ENCODE peak calls at places on chromosomes 11 and 22, in seven cellular contexts. One of them, this sample, is unnamed.

GRCh38 chr22:31399211-31400022 is at the start of gene DRG1:
- DNase-seq in esophagus muscularis mucosa: peak
- DNase-seq in IMR-90: peak
- DNase-seq in BJ: peak
- DNase-seq in RCC 7860: peak
- DNase-seq in activated naive CD4-positive, alpha-beta T cell treated with anti-CD3 and anti-CD28 coated beads, Interleukin-2, amount 10 ng/mL, durations not matched to agents 7 days and 5 days: peak
- DNase-seq in PC-9: peak
- DNase-seq in this sample: peak

GRCh38 chr11:65307298-65308229 is 7.1 kb upstream of the CDC42EP2 start:
- DNase-seq in activated naive CD4-positive, alpha-beta T cell treated with anti-CD3 and anti-CD28 coated beads, Interleukin-2, amount 10 ng/mL, durations not matched to agents 7 days and 5 days: no peak
- DNase-seq in PC-9: no peak
- DNase-seq in BJ: no peak
- DNase-seq in IMR-90: peak
- DNase-seq in RCC 7860: peak
- DNase-seq in esophagus muscularis mucosa: no peak
- DNase-seq in this sample: no peak

GRCh38 chr11:17831228-17831627 is 96.6 kb downstream of the KCNC1 start:
- DNase-seq in esophagus muscularis mucosa: no peak
- DNase-seq in PC-9: no peak
- DNase-seq in IMR-90: no peak
- DNase-seq in RCC 7860: no peak
- DNase-seq in BJ: no peak
- DNase-seq in activated naive CD4-positive, alpha-beta T cell treated with anti-CD3 and anti-CD28 coated beads, Interleukin-2, amount 10 ng/mL, durations not matched to agents 7 days and 5 days: no peak
- DNase-seq in this sample: no peak

GRCh38 chr11:113487622-113488021 is 12.4 kb upstream of the DRD2 start:
- DNase-seq in BJ: no peak
- DNase-seq in activated naive CD4-positive, alpha-beta T cell treated with anti-CD3 and anti-CD28 coated beads, Interleukin-2, amount 10 ng/mL, durations not matched to agents 7 days and 5 days: no peak
- DNase-seq in PC-9: no peak
- DNase-seq in IMR-90: no peak
- DNase-seq in RCC 7860: no peak
- DNase-seq in esophagus muscularis mucosa: no peak
- DNase-seq in this sample: no peak

GRCh38 chr11:111330234-111330893 is 32.0 kb downstream of the POU2AF3 start:
- DNase-seq in IMR-90: no peak
- DNase-seq in PC-9: no peak
- DNase-seq in RCC 7860: no peak
- DNase-seq in activated naive CD4-positive, alpha-beta T cell treated with anti-CD3 and anti-CD28 coated beads, Interleukin-2, amount 10 ng/mL, durations not matched to agents 7 days and 5 days: no peak
- DNase-seq in BJ: no peak
- DNase-seq in esophagus muscularis mucosa: no peak
- DNase-seq in this sample: no peak

GRCh38 chr11:118193910-118194566 is 17.6 kb upstream of the SCN2B start:
- DNase-seq in IMR-90: no peak
- DNase-seq in activated naive CD4-positive, alpha-beta T cell treated with anti-CD3 and anti-CD28 coated beads, Interleukin-2, amount 10 ng/mL, durations not matched to agents 7 days and 5 days: no peak
- DNase-seq in PC-9: peak
- DNase-seq in RCC 7860: no peak
- DNase-seq in BJ: no peak
- DNase-seq in esophagus muscularis mucosa: no peak
- DNase-seq in this sample: no peak

GRCh38 chr11:128089962-128090361 is 497.4 kb downstream of the ETS1 start:
- DNase-seq in RCC 7860: no peak
- DNase-seq in IMR-90: no peak
- DNase-seq in esophagus muscularis mucosa: no peak
- DNase-seq in BJ: no peak
- DNase-seq in PC-9: no peak
- DNase-seq in activated naive CD4-positive, alpha-beta T cell treated with anti-CD3 and anti-CD28 coated beads, Interleukin-2, amount 10 ng/mL, durations not matched to agents 7 days and 5 days: no peak
- DNase-seq in this sample: no peak

GRCh38 chr11:108009497-108010360 is 1.0 kb downstream of the CUL5 start:
- DNase-seq in esophagus muscularis mucosa: no peak
- DNase-seq in PC-9: peak
- DNase-seq in BJ: no peak
- DNase-seq in RCC 7860: no peak
- DNase-seq in activated naive CD4-positive, alpha-beta T cell treated with anti-CD3 and anti-CD28 coated beads, Interleukin-2, amount 10 ng/mL, durations not matched to agents 7 days and 5 days: no peak
- DNase-seq in IMR-90: no peak
- DNase-seq in this sample: no peak

GRCh38 chr22:45311033-45311531 is 1.3 kb downstream of the FAM118A start:
- DNase-seq in RCC 7860: no peak
- DNase-seq in PC-9: no peak
- DNase-seq in activated naive CD4-positive, alpha-beta T cell treated with anti-CD3 and anti-CD28 coated beads, Interleukin-2, amount 10 ng/mL, durations not matched to agents 7 days and 5 days: no peak
- DNase-seq in IMR-90: no peak
- DNase-seq in esophagus muscularis mucosa: no peak
- DNase-seq in BJ: no peak
- DNase-seq in this sample: no peak

GRCh38 chr11:11817957-11818356 is 23.8 kb upstream of the USP47 start:
- DNase-seq in esophagus muscularis mucosa: no peak
- DNase-seq in IMR-90: no peak
- DNase-seq in BJ: no peak
- DNase-seq in RCC 7860: no peak
- DNase-seq in activated naive CD4-positive, alpha-beta T cell treated with anti-CD3 and anti-CD28 coated beads, Interleukin-2, amount 10 ng/mL, durations not matched to agents 7 days and 5 days: no peak
- DNase-seq in PC-9: no peak
- DNase-seq in this sample: no peak

GRCh38 chr11:2892215-2893020 is 6.8 kb upstream of the CDKN1C start:
- DNase-seq in esophagus muscularis mucosa: no peak
- DNase-seq in PC-9: peak
- DNase-seq in RCC 7860: peak
- DNase-seq in IMR-90: peak
- DNase-seq in BJ: no peak
- DNase-seq in activated naive CD4-positive, alpha-beta T cell treated with anti-CD3 and anti-CD28 coated beads, Interleukin-2, amount 10 ng/mL, durations not matched to agents 7 days and 5 days: peak
- DNase-seq in this sample: peak

GRCh38 chr11:131025421-131026126 is 109.3 kb upstream of the SNX19 start:
- DNase-seq in RCC 7860: no peak
- DNase-seq in BJ: no peak
- DNase-seq in IMR-90: no peak
- DNase-seq in activated naive CD4-positive, alpha-beta T cell treated with anti-CD3 and anti-CD28 coated beads, Interleukin-2, amount 10 ng/mL, durations not matched to agents 7 days and 5 days: no peak
- DNase-seq in esophagus muscularis mucosa: no peak
- DNase-seq in PC-9: no peak
- DNase-seq in this sample: no peak

GRCh38 chr11:111417011-111417765 is 38.1 kb upstream of the POU2AF1 start:
- DNase-seq in RCC 7860: peak
- DNase-seq in activated naive CD4-positive, alpha-beta T cell treated with anti-CD3 and anti-CD28 coated beads, Interleukin-2, amount 10 ng/mL, durations not matched to agents 7 days and 5 days: no peak
- DNase-seq in BJ: no peak
- DNase-seq in PC-9: no peak
- DNase-seq in esophagus muscularis mucosa: no peak
- DNase-seq in IMR-90: peak
- DNase-seq in this sample: no peak

GRCh38 chr11:108886608-108887007 is 221.7 kb downstream of the DDX10 start:
- DNase-seq in BJ: no peak
- DNase-seq in activated naive CD4-positive, alpha-beta T cell treated with anti-CD3 and anti-CD28 coated beads, Interleukin-2, amount 10 ng/mL, durations not matched to agents 7 days and 5 days: no peak
- DNase-seq in esophagus muscularis mucosa: no peak
- DNase-seq in IMR-90: peak
- DNase-seq in RCC 7860: peak
- DNase-seq in PC-9: no peak
- DNase-seq in this sample: peak

GRCh38 chr11:33835143-33835878 is 56.6 kb downstream of the LMO2 start:
- DNase-seq in esophagus muscularis mucosa: no peak
- DNase-seq in PC-9: peak
- DNase-seq in RCC 7860: no peak
- DNase-seq in BJ: peak
- DNase-seq in IMR-90: peak
- DNase-seq in activated naive CD4-positive, alpha-beta T cell treated with anti-CD3 and anti-CD28 coated beads, Interleukin-2, amount 10 ng/mL, durations not matched to agents 7 days and 5 days: no peak
- DNase-seq in this sample: peak

GRCh38 chr11:35477871-35478270 is 47.5 kb downstream of the PAMR1 start:
- DNase-seq in IMR-90: no peak
- DNase-seq in esophagus muscularis mucosa: no peak
- DNase-seq in activated naive CD4-positive, alpha-beta T cell treated with anti-CD3 and anti-CD28 coated beads, Interleukin-2, amount 10 ng/mL, durations not matched to agents 7 days and 5 days: no peak
- DNase-seq in BJ: no peak
- DNase-seq in PC-9: no peak
- DNase-seq in RCC 7860: no peak
- DNase-seq in this sample: no peak

GRCh38 chr11:43021466-43021865 is 290.3 kb upstream of the API5 start:
- DNase-seq in activated naive CD4-positive, alpha-beta T cell treated with anti-CD3 and anti-CD28 coated beads, Interleukin-2, amount 10 ng/mL, durations not matched to agents 7 days and 5 days: no peak
- DNase-seq in BJ: no peak
- DNase-seq in RCC 7860: no peak
- DNase-seq in IMR-90: no peak
- DNase-seq in PC-9: no peak
- DNase-seq in esophagus muscularis mucosa: no peak
- DNase-seq in this sample: no peak

GRCh38 chr11:65421204-65422103 is 1.1 kb upstream of the NEAT1 start:
- DNase-seq in PC-9: peak
- DNase-seq in activated naive CD4-positive, alpha-beta T cell treated with anti-CD3 and anti-CD28 coated beads, Interleukin-2, amount 10 ng/mL, durations not matched to agents 7 days and 5 days: peak
- DNase-seq in esophagus muscularis mucosa: peak
- DNase-seq in BJ: peak
- DNase-seq in IMR-90: peak
- DNase-seq in RCC 7860: peak
- DNase-seq in this sample: peak

GRCh38 chr11:60905047-60905446 is 1.3 kb downstream of the PRPF19 start:
- DNase-seq in RCC 7860: no peak
- DNase-seq in PC-9: no peak
- DNase-seq in activated naive CD4-positive, alpha-beta T cell treated with anti-CD3 and anti-CD28 coated beads, Interleukin-2, amount 10 ng/mL, durations not matched to agents 7 days and 5 days: peak
- DNase-seq in BJ: no peak
- DNase-seq in IMR-90: no peak
- DNase-seq in esophagus muscularis mucosa: no peak
- DNase-seq in this sample: no peak

GRCh38 chr11:2975594-2975993 is 16.5 kb downstream of the NAP1L4 start:
- DNase-seq in PC-9: no peak
- DNase-seq in RCC 7860: peak
- DNase-seq in esophagus muscularis mucosa: no peak
- DNase-seq in BJ: no peak
- DNase-seq in activated naive CD4-positive, alpha-beta T cell treated with anti-CD3 and anti-CD28 coated beads, Interleukin-2, amount 10 ng/mL, durations not matched to agents 7 days and 5 days: peak
- DNase-seq in IMR-90: peak
- DNase-seq in this sample: peak

GRCh38 chr11:35917676-35918075 is 26.2 kb upstream of the LDLRAD3 start:
- DNase-seq in IMR-90: no peak
- DNase-seq in PC-9: no peak
- DNase-seq in BJ: no peak
- DNase-seq in activated naive CD4-positive, alpha-beta T cell treated with anti-CD3 and anti-CD28 coated beads, Interleukin-2, amount 10 ng/mL, durations not matched to agents 7 days and 5 days: no peak
- DNase-seq in RCC 7860: no peak
- DNase-seq in esophagus muscularis mucosa: no peak
- DNase-seq in this sample: no peak

GRCh38 chr11:37786214-37786755 is 1188.2 kb upstream of the RAG2 start:
- DNase-seq in RCC 7860: peak
- DNase-seq in PC-9: no peak
- DNase-seq in BJ: peak
- DNase-seq in esophagus muscularis mucosa: no peak
- DNase-seq in activated naive CD4-positive, alpha-beta T cell treated with anti-CD3 and anti-CD28 coated beads, Interleukin-2, amount 10 ng/mL, durations not matched to agents 7 days and 5 days: no peak
- DNase-seq in IMR-90: peak
- DNase-seq in this sample: peak

GRCh38 chr22:38163844-38164577 is 17.6 kb downstream of the PLA2G6 start:
- DNase-seq in IMR-90: no peak
- DNase-seq in PC-9: no peak
- DNase-seq in activated naive CD4-positive, alpha-beta T cell treated with anti-CD3 and anti-CD28 coated beads, Interleukin-2, amount 10 ng/mL, durations not matched to agents 7 days and 5 days: no peak
- DNase-seq in RCC 7860: no peak
- DNase-seq in esophagus muscularis mucosa: no peak
- DNase-seq in BJ: no peak
- DNase-seq in this sample: no peak

GRCh38 chr22:28594784-28595324 is 84.8 kb downstream of the TTC28 start:
- DNase-seq in activated naive CD4-positive, alpha-beta T cell treated with anti-CD3 and anti-CD28 coated beads, Interleukin-2, amount 10 ng/mL, durations not matched to agents 7 days and 5 days: no peak
- DNase-seq in BJ: peak
- DNase-seq in IMR-90: peak
- DNase-seq in PC-9: peak
- DNase-seq in esophagus muscularis mucosa: no peak
- DNase-seq in RCC 7860: peak
- DNase-seq in this sample: peak

GRCh38 chr11:121323208-121323607 is 30.6 kb downstream of the SC5D start:
- DNase-seq in RCC 7860: no peak
- DNase-seq in PC-9: no peak
- DNase-seq in BJ: no peak
- DNase-seq in esophagus muscularis mucosa: no peak
- DNase-seq in IMR-90: no peak
- DNase-seq in activated naive CD4-positive, alpha-beta T cell treated with anti-CD3 and anti-CD28 coated beads, Interleukin-2, amount 10 ng/mL, durations not matched to agents 7 days and 5 days: no peak
- DNase-seq in this sample: no peak